ENCODE peak calls at places on chromosomes 13 and 19, in six cellular contexts. One of them, this sample, is unnamed.

GRCh38 chr19:43620061-43621001 is 902 bp upstream of the ZNF428 start:
- DNase-seq in H9: no peak
- DNase-seq in psoas muscle: no peak
- DNase-seq in vagina: no peak
- DNase-seq in body of pancreas: no peak
- DNase-seq in GM23248: no peak
- DNase-seq in this sample: no peak

GRCh38 chr19:4088975-4089374 is 22.3 kb upstream of the ZBTB7A start:
- DNase-seq in body of pancreas: no peak
- DNase-seq in H9: no peak
- DNase-seq in psoas muscle: no peak
- DNase-seq in vagina: no peak
- DNase-seq in GM23248: no peak
- DNase-seq in this sample: no peak

GRCh38 chr13:29937836-29938235 is 87.4 kb upstream of the UBL3 start:
- DNase-seq in psoas muscle: no peak
- DNase-seq in body of pancreas: no peak
- DNase-seq in vagina: no peak
- DNase-seq in H9: peak; percentile 48
- DNase-seq in GM23248: peak; percentile 9
- DNase-seq in this sample: no peak

GRCh38 chr13:33172400-33172799 is 113.2 kb downstream of the STARD13 start:
- DNase-seq in body of pancreas: no peak
- DNase-seq in H9: no peak
- DNase-seq in GM23248: no peak
- DNase-seq in psoas muscle: no peak
- DNase-seq in vagina: no peak
- DNase-seq in this sample: no peak

GRCh38 chr19:49882643-49883042 is 5.1 kb downstream of the TBC1D17 start:
- DNase-seq in psoas muscle: no peak
- DNase-seq in GM23248: no peak
- DNase-seq in vagina: no peak
- DNase-seq in H9: no peak
- DNase-seq in body of pancreas: no peak
- DNase-seq in this sample: no peak

GRCh38 chr19:1455336-1456120 is 5.6 kb downstream of the APC2 start:
- DNase-seq in H9: peak; percentile 98
- DNase-seq in psoas muscle: peak; percentile 74
- DNase-seq in GM23248: peak; percentile 77
- DNase-seq in body of pancreas: peak; percentile 57
- DNase-seq in vagina: no peak
- DNase-seq in this sample: no peak

GRCh38 chr13:48506092-48506701 is 26.7 kb downstream of the RCBTB2 start:
- DNase-seq in psoas muscle: no peak
- DNase-seq in H9: no peak
- DNase-seq in body of pancreas: no peak
- DNase-seq in GM23248: no peak
- DNase-seq in vagina: no peak
- DNase-seq in this sample: no peak

GRCh38 chr13:21522847-21523246 is 63.7 kb upstream of the ZDHHC20 start:
- DNase-seq in body of pancreas: no peak
- DNase-seq in psoas muscle: no peak
- DNase-seq in GM23248: no peak
- DNase-seq in H9: no peak
- DNase-seq in vagina: no peak
- DNase-seq in this sample: no peak

GRCh38 chr19:12783849-12784393 is 7.4 kb upstream of the JUNB start:
- DNase-seq in GM23248: no peak
- DNase-seq in body of pancreas: no peak
- DNase-seq in vagina: no peak
- DNase-seq in H9: no peak
- DNase-seq in psoas muscle: peak; percentile 77
- DNase-seq in this sample: peak; percentile 94

GRCh38 chr13:35903075-35903474 is 228.1 kb downstream of the DCLK1 start:
- DNase-seq in psoas muscle: no peak
- DNase-seq in H9: no peak
- DNase-seq in vagina: no peak
- DNase-seq in body of pancreas: no peak
- DNase-seq in GM23248: no peak
- DNase-seq in this sample: no peak

GRCh38 chr19:42334697-42335373 is 9.4 kb downstream of the MEGF8 start:
- DNase-seq in psoas muscle: no peak
- DNase-seq in body of pancreas: no peak
- DNase-seq in GM23248: no peak
- DNase-seq in vagina: no peak
- DNase-seq in H9: no peak
- DNase-seq in this sample: no peak

GRCh38 chr19:558770-559439 is 13.5 kb upstream of the BSG start:
- DNase-seq in psoas muscle: no peak
- DNase-seq in GM23248: no peak
- DNase-seq in body of pancreas: no peak
- DNase-seq in vagina: no peak
- DNase-seq in H9: no peak
- DNase-seq in this sample: no peak

GRCh38 chr13:32859893-32860292 is 156.3 kb upstream of the KL start:
- DNase-seq in vagina: no peak
- DNase-seq in psoas muscle: no peak
- DNase-seq in H9: no peak
- DNase-seq in GM23248: no peak
- DNase-seq in body of pancreas: no peak
- DNase-seq in this sample: no peak

GRCh38 chr19:54803410-54803809 is at the start of gene KIR2DL4:
- DNase-seq in psoas muscle: no peak
- DNase-seq in body of pancreas: no peak
- DNase-seq in H9: no peak
- DNase-seq in GM23248: no peak
- DNase-seq in vagina: peak; percentile 29
- DNase-seq in this sample: no peak

GRCh38 chr19:16266586-16266942 is 58.1 kb upstream of the KLF2 start:
- DNase-seq in psoas muscle: no peak
- DNase-seq in GM23248: no peak
- DNase-seq in vagina: no peak
- DNase-seq in body of pancreas: no peak
- DNase-seq in H9: no peak
- DNase-seq in this sample: no peak

GRCh38 chr13:65595881-65596280 is 1634.3 kb downstream of the PCDH9 start:
- DNase-seq in body of pancreas: no peak
- DNase-seq in psoas muscle: no peak
- DNase-seq in vagina: no peak
- DNase-seq in GM23248: peak; percentile 1
- DNase-seq in H9: no peak
- DNase-seq in this sample: no peak

GRCh38 chr19:6588508-6589345 is 2.2 kb downstream of the CD70 start:
- DNase-seq in body of pancreas: no peak
- DNase-seq in vagina: no peak
- DNase-seq in H9: no peak
- DNase-seq in psoas muscle: no peak
- DNase-seq in GM23248: peak; percentile 19
- DNase-seq in this sample: no peak

GRCh38 chr19:2734589-2735288 is 5.1 kb downstream of the SLC39A3 start:
- DNase-seq in GM23248: no peak
- DNase-seq in H9: no peak
- DNase-seq in vagina: no peak
- DNase-seq in body of pancreas: no peak
- DNase-seq in psoas muscle: peak; percentile 40
- DNase-seq in this sample: no peak

GRCh38 chr13:21434588-21434987 is 24.5 kb downstream of the ZDHHC20 start:
- DNase-seq in body of pancreas: no peak
- DNase-seq in H9: no peak
- DNase-seq in psoas muscle: no peak
- DNase-seq in GM23248: no peak
- DNase-seq in vagina: no peak
- DNase-seq in this sample: no peak

GRCh38 chr13:46304546-46304945 is 82.5 kb downstream of the RUBCNL start:
- DNase-seq in GM23248: no peak
- DNase-seq in vagina: no peak
- DNase-seq in H9: no peak
- DNase-seq in body of pancreas: no peak
- DNase-seq in psoas muscle: no peak
- DNase-seq in this sample: no peak
- H3K4me1 ChIP-seq in GM23248: no peaks in the 10 kb centered on the region
- H3K4me1 ChIP-seq in vagina: no peaks in the 10 kb centered on the region
- H3K4me1 ChIP-seq in H9: no peaks in the 10 kb centered on the region
- H3K4me1 ChIP-seq in body of pancreas: no peaks in the 10 kb centered on the region
- H3K4me1 ChIP-seq in psoas muscle: no peaks in the 10 kb centered on the region
- H3K4me1 ChIP-seq in this sample: no peaks in the 10 kb centered on the region

DNA sequence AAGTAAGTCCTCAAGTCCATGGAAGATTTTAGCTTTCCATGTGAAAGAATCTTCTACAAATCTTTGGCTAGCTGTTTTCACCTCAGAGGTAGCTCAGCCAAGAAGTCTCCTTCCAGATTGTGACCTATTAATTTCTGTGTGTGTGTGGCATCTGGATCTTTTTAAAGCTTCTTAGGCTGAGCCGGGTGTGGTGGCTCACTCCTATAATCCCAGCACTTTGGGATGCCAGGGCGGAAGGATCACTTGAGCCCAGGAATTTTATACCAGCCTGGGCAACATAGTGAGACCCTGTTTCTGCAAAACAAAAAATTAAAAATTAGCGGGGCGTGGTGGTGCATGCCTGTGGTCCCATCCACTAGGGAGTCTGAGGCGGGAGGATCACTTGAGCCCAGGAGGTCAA is 13.4 kb upstream of the SLC44A2 start:
- DNase-seq in psoas muscle: no peak
- DNase-seq in vagina: no peak
- DNase-seq in GM23248: no peak
- DNase-seq in H9: no peak
- DNase-seq in body of pancreas: no peak
- DNase-seq in this sample: no peak
- H3K4me1 ChIP-seq in psoas muscle: peaks cover 35% of the 10 kb centered on the region
- H3K4me1 ChIP-seq in vagina: peaks cover 38% of the 10 kb centered on the region
- H3K4me1 ChIP-seq in GM23248: peaks cover 8% of the 10 kb centered on the region
- H3K4me1 ChIP-seq in H9: no peaks in the 10 kb centered on the region
- H3K4me1 ChIP-seq in body of pancreas: peaks cover 24% of the 10 kb centered on the region
- H3K4me1 ChIP-seq in this sample: peaks cover under 1% of the 10 kb centered on the region

GRCh38 chr13:71876648-71877279 is 9.8 kb upstream of the DACH1 start:
- DNase-seq in psoas muscle: no peak
- DNase-seq in vagina: no peak
- DNase-seq in H9: no peak
- DNase-seq in GM23248: no peak
- DNase-seq in body of pancreas: no peak
- DNase-seq in this sample: no peak
- H3K4me1 ChIP-seq in psoas muscle: no peaks in the 10 kb centered on the region
- H3K4me1 ChIP-seq in vagina: peaks cover 13% of the 10 kb centered on the region
- H3K4me1 ChIP-seq in H9: peaks cover 13% of the 10 kb centered on the region
- H3K4me1 ChIP-seq in GM23248: no peaks in the 10 kb centered on the region
- H3K4me1 ChIP-seq in body of pancreas: peaks cover 8% of the 10 kb centered on the region
- H3K4me1 ChIP-seq in this sample: no peaks in the 10 kb centered on the region

DNA sequence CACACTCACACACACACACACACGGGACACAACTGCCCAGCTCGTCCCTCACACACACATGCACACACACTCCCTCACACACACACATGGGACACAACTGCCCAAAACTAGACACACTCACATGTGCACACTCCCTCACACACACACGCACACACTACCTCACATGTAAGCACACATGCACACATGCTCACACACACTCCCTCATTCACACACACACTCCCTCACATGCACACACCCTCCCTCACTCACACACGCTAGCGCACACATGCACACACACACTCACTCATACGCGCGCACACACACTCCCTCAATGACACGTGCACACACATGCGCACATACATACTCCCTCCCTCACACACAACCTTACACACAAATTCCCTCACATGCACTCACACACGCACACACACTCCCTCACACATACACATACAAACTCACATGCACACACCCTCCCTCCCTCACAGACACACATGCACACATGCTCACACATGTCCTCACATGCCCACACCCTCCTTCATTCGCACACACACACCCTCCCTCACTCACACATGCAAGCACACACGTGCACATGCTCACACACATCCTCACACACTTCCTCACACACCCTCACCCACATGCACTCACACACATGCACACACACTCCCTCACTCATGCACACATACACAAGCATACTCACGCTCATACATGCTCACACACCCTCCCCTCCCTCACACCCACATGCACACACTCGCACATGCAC is 9.0 kb upstream of the RASA3 start:
- DNase-seq in psoas muscle: no peak
- DNase-seq in body of pancreas: no peak
- DNase-seq in H9: no peak
- DNase-seq in GM23248: no peak
- DNase-seq in vagina: no peak
- DNase-seq in this sample: no peak
- H3K4me1 ChIP-seq in psoas muscle: peaks cover 9% of the 10 kb centered on the region
- H3K4me1 ChIP-seq in body of pancreas: peaks cover 28% of the 10 kb centered on the region
- H3K4me1 ChIP-seq in H9: no peaks in the 10 kb centered on the region
- H3K4me1 ChIP-seq in GM23248: no peaks in the 10 kb centered on the region
- H3K4me1 ChIP-seq in vagina: peaks cover 28% of the 10 kb centered on the region
- H3K4me1 ChIP-seq in this sample: no peaks in the 10 kb centered on the region

GRCh38 chr19:38650911-38651584 is 3.6 kb downstream of the ACTN4 start:
- DNase-seq in body of pancreas: no peak
- DNase-seq in GM23248: peak; percentile 94
- DNase-seq in vagina: peak; percentile 97
- DNase-seq in H9: no peak
- DNase-seq in psoas muscle: no peak
- DNase-seq in this sample: no peak
- H3K4me1 ChIP-seq in body of pancreas: peaks cover 74% of the 10 kb centered on the region
- H3K4me1 ChIP-seq in GM23248: peaks cover 58% of the 10 kb centered on the region
- H3K4me1 ChIP-seq in vagina: peaks cover 78% of the 10 kb centered on the region
- H3K4me1 ChIP-seq in H9: peaks cover 19% of the 10 kb centered on the region
- H3K4me1 ChIP-seq in psoas muscle: peaks cover 67% of the 10 kb centered on the region
- H3K4me1 ChIP-seq in this sample: peaks cover 54% of the 10 kb centered on the region

GRCh38 chr19:46860846-46861690 is at the start of gene ARHGAP35:
- DNase-seq in H9: peak; percentile 82
- DNase-seq in vagina: no peak
- DNase-seq in GM23248: peak; percentile 87
- DNase-seq in body of pancreas: peak; percentile 40
- DNase-seq in psoas muscle: peak; percentile 56
- DNase-seq in this sample: no peak

GRCh38 chr19:46860125-46860845 is 512 bp upstream of the ARHGAP35 start:
- DNase-seq in GM23248: peak; percentile 99
- DNase-seq in H9: peak; percentile 99
- DNase-seq in psoas muscle: peak; percentile 99
- DNase-seq in body of pancreas: peak; percentile 98
- DNase-seq in vagina: peak; percentile 98
- DNase-seq in this sample: peak; percentile 99

GRCh38 chr19:46862504-46862835 is 1.7 kb downstream of the ARHGAP35 start:
- DNase-seq in H9: no peak
- DNase-seq in GM23248: peak; percentile 64
- DNase-seq in body of pancreas: no peak
- DNase-seq in psoas muscle: no peak
- DNase-seq in vagina: no peak
- DNase-seq in this sample: peak; percentile 11

GRCh38 chr19:46862974-46863632 is 2.3 kb downstream of the ARHGAP35 start:
- DNase-seq in GM23248: peak; percentile 22
- DNase-seq in psoas muscle: no peak
- DNase-seq in H9: no peak
- DNase-seq in body of pancreas: no peak
- DNase-seq in vagina: no peak
- DNase-seq in this sample: peak; percentile 7

GRCh38 chr19:46861691-46862503 is 1.1 kb downstream of the ARHGAP35 start:
- DNase-seq in psoas muscle: peak; percentile 56
- DNase-seq in vagina: no peak
- DNase-seq in body of pancreas: peak; percentile 27
- DNase-seq in GM23248: peak; percentile 64
- DNase-seq in H9: no peak
- DNase-seq in this sample: peak; percentile 54
- H3K4me1 ChIP-seq in psoas muscle: peaks cover 56% of the 10 kb centered on the region
- H3K4me1 ChIP-seq in vagina: peaks cover 64% of the 10 kb centered on the region
- H3K4me1 ChIP-seq in body of pancreas: peaks cover 61% of the 10 kb centered on the region
- H3K4me1 ChIP-seq in GM23248: peaks cover 38% of the 10 kb centered on the region
- H3K4me1 ChIP-seq in H9: peaks cover 3% of the 10 kb centered on the region
- H3K4me1 ChIP-seq in this sample: peaks cover 30% of the 10 kb centered on the region

GRCh38 chr19:56875717-56876116 is 35.2 kb upstream of the PEG3 start:
- DNase-seq in vagina: no peak
- DNase-seq in psoas muscle: no peak
- DNase-seq in H9: no peak
- DNase-seq in body of pancreas: no peak
- DNase-seq in GM23248: no peak
- DNase-seq in this sample: no peak
- H3K4me1 ChIP-seq in vagina: no peaks in the 10 kb centered on the region
- H3K4me1 ChIP-seq in psoas muscle: no peaks in the 10 kb centered on the region
- H3K4me1 ChIP-seq in H9: no peaks in the 10 kb centered on the region
- H3K4me1 ChIP-seq in body of pancreas: no peaks in the 10 kb centered on the region
- H3K4me1 ChIP-seq in GM23248: no peaks in the 10 kb centered on the region
- H3K4me1 ChIP-seq in this sample: no peaks in the 10 kb centered on the region